ENCODE peak calls at places on chromosomes 16 and 17, in seven cellular contexts. X, J, G, V, Z, Y and U are unnamed samples.

GRCh38 chr16:26464576-26465266 is 602.0 kb upstream of the C16orf82 start:
- DNase-seq in X (no peak), J (no peak), G (peak; percentile 27), V (no peak), Z (no peak), Y (no peak), U (no peak)

GRCh38 chr16:70664325-70665112 is 18.2 kb downstream of the IL34 start:
- DNase-seq in X (no peak), J (no peak), G (no peak), V (no peak), Z (no peak), Y (no peak), U (no peak)

GRCh38 chr17:51000835-51001638 is 119.6 kb downstream of the SPAG9 start:
- DNase-seq in X (peak; percentile 89), J (peak; percentile 78), G (peak; percentile 71), V (peak; percentile 66), Z (peak; percentile 57), Y (peak; percentile 70), U (peak; percentile 5)

GRCh38 chr17:57906910-57907309 is 48.3 kb downstream of the CUEDC1 start:
- DNase-seq in X (peak; percentile 68), J (peak; percentile 48), G (peak; percentile 80), V (no peak), Z (no peak), Y (peak; percentile 81), U (no peak)

GRCh38 chr17:37570527-37571093 is 38.6 kb downstream of the SYNRG start:
- DNase-seq in X (peak; percentile 68), J (peak; percentile 81), G (peak; percentile 87), V (peak; percentile 72), Z (peak; percentile 51), Y (peak; percentile 67), U (peak; percentile 69)

GRCh38 chr17:2337152-2337810 is at the start of gene SGSM2:
- DNase-seq in X (peak; percentile 91), J (peak; percentile 55), G (peak; percentile 38), V (peak; percentile 50), Z (peak; percentile 24), Y (peak; percentile 77), U (peak; percentile 49)

GRCh38 chr17:33642002-33642401 is 348.9 kb upstream of the ASIC2 start:
- DNase-seq in X (peak; percentile 55), J (peak; percentile 11), G (peak; percentile 40), V (no peak), Z (no peak), Y (no peak), U (no peak)

GRCh38 chr17:75110307-75110937 is 653 bp downstream of the ARMC7 start:
- DNase-seq in X (peak; percentile 39), J (peak; percentile 62), G (peak; percentile 50), V (no peak), Z (no peak), Y (peak; percentile 45), U (peak; percentile 57)

GRCh38 chr17:67157732-67158639 is 87.0 kb downstream of the HELZ start:
- DNase-seq in X (peak; percentile 69), J (peak; percentile 71), G (peak; percentile 63), V (peak; percentile 22), Z (no peak), Y (peak; percentile 9), U (no peak)

GRCh38 chr17:83062011-83062817 is 17.2 kb upstream of the METRNL start:
- DNase-seq in X (no peak), J (no peak), G (no peak), V (no peak), Z (no peak), Y (no peak), U (no peak)

GRCh38 chr17:6361733-6362132 is 73.2 kb downstream of the AIPL1 start:
- DNase-seq in X (peak; percentile 73), J (no peak), G (peak; percentile 53), V (no peak), Z (no peak), Y (peak; percentile 40), U (no peak)

GRCh38 chr17:49548051-49548505 is 27.6 kb upstream of the NXPH3 start:
- DNase-seq in X (no peak), J (no peak), G (no peak), V (no peak), Z (no peak), Y (no peak), U (no peak)

GRCh38 chr17:4598776-4599504 is 14.6 kb downstream of the SMTNL2 start:
- DNase-seq in X (no peak), J (no peak), G (no peak), V (no peak), Z (no peak), Y (no peak), U (no peak)

GRCh38 chr17:48594412-48595106 is 980 bp upstream of the HOXB5 start:
- DNase-seq in X (no peak), J (no peak), G (no peak), V (no peak), Z (no peak), Y (no peak), U (no peak)

GRCh38 chr17:35889818-35890773 is 9.9 kb upstream of the CCL5 start:
- DNase-seq in X (no peak), J (peak; percentile 13), G (no peak), V (peak; percentile 62), Z (peak; percentile 56), Y (peak; percentile 11), U (peak; percentile 18)

GRCh38 chr17:48593126-48593829 is at the start of gene HOXB5:
- DNase-seq in X (no peak), J (no peak), G (peak; percentile 55), V (peak; percentile 54), Z (peak; percentile 44), Y (no peak), U (no peak)

GRCh38 chr17:2602597-2603017 is 9.2 kb downstream of the PAFAH1B1 start:
- DNase-seq in X (peak; percentile 35), J (peak; percentile 39), G (peak; percentile 67), V (peak; percentile 36), Z (peak; percentile 22), Y (no peak), U (no peak)

GRCh38 chr16:3652373-3653037 is 2.0 kb upstream of the DNASE1 start:
- DNase-seq in X (no peak), J (no peak), G (no peak), V (no peak), Z (no peak), Y (no peak), U (no peak)

GRCh38 chr17:72642720-72643119 is 449.8 kb downstream of the SLC39A11 start:
- DNase-seq in X (no peak), J (no peak), G (no peak), V (no peak), Z (no peak), Y (no peak), U (no peak)

GRCh38 chr17:6269474-6269873 is 165.4 kb downstream of the AIPL1 start:
- DNase-seq in X (peak; percentile 79), J (peak; percentile 47), G (peak; percentile 62), V (peak; percentile 54), Z (peak; percentile 38), Y (peak; percentile 87), U (no peak)

GRCh38 chr17:19705201-19705600 is 11.2 kb downstream of the SLC47A2 start:
- DNase-seq in X (no peak), J (no peak), G (no peak), V (no peak), Z (no peak), Y (no peak), U (no peak)

GRCh38 chr17:4209611-4210010 is 54.2 kb downstream of the ANKFY1 start:
- DNase-seq in X (no peak), J (no peak), G (no peak), V (no peak), Z (no peak), Y (no peak), U (no peak)

GRCh38 chr16:72715267-72715666 is 332.7 kb downstream of the ZFHX3 start:
- DNase-seq in X (no peak), J (no peak), G (no peak), V (peak; percentile 20), Z (peak; percentile 11), Y (no peak), U (no peak)

GRCh38 chr17:79401704-79402075 is 209.2 kb downstream of the RBFOX3 start:
- DNase-seq in X (no peak), J (no peak), G (no peak), V (no peak), Z (no peak), Y (no peak), U (no peak)
- H3K4me2 ChIP-seq in X (no peak overlapping the region), J (peak overlapping the region; percentile 83), G (peak overlapping the region; percentile 93), V (no peak overlapping the region), Z (no peak overlapping the region), Y (peak overlapping the region; percentile 87), U (no peak overlapping the region)

GRCh38 chr16:87856796-87857228 is 12.5 kb downstream of the SLC7A5 start:
- DNase-seq in X (peak; percentile 53), J (peak; percentile 71), G (no peak), V (no peak), Z (no peak), Y (no peak), U (no peak)
- H3K4me2 ChIP-seq in X (peak overlapping the region; percentile 35), J (peak overlapping the region; percentile 79), G (no peak overlapping the region), V (no peak overlapping the region), Z (peak overlapping the region; percentile 8), Y (no peak overlapping the region), U (no peak overlapping the region)

GRCh38 chr17:27236710-27237315 is 57.1 kb upstream of the WSB1 start:
- DNase-seq in X (peak; percentile 92), J (peak; percentile 78), G (peak; percentile 60), V (peak; percentile 45), Z (peak; percentile 28), Y (peak; percentile 73), U (peak; percentile 68)
- H3K4me2 ChIP-seq in X (no peak overlapping the region), J (peak overlapping the region; percentile 37), G (no peak overlapping the region), V (no peak overlapping the region), Z (no peak overlapping the region), Y (no peak overlapping the region), U (peak overlapping the region; percentile 9)

DNA sequence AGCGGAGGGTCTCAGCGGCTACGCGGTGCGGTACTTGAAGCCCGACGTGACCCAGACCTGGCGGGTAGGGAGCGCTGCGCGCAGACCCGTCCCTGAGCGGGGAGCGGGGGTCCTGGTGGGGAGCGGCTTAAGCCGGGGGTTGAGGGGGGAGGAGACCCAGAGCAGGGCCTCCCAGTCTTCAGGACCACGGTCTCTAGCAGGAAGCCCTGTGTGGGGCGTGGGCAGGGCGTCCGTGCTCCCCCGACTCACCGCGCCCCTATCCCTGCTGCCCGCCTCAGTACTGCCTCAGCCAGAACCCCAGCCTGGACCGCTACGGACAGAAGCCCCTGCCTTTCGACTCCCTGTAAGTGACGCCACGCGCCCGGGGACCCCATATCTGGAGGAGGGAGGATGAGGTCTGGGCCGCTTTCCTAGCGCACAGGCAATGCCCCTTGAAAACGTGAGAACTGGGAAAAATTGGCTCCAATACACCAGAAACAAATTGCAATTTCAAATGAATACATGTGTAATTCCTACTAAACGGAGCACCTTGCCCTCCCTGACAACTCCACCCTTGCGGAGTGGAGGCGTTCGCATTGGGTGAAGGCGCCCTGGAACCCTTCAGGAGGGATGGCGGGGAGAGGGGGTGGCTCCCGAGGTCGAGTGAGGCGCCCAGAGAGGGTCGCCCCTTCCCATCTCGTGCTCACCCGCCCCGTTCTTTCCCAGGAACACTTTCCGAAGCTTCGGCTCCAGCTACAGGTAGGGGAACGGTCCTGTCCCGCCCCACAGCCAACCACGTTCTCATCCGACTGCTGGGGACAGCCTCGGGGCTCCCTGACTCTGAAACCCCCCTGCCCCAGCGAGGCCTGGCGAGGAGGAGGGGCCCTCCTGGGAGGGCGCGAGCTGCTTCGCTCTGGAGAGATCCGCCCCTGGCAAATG is 14.5 kb upstream of the CNGB1 start:
- DNase-seq in X (no peak), J (no peak), G (peak; percentile 30), V (no peak), Z (no peak), Y (peak; percentile 35), U (no peak)
- H3K4me2 ChIP-seq in X (no peak overlapping the region), J (peak overlapping the region; percentile 96), G (peak overlapping the region; percentile 52), V (peak overlapping the region; percentile 51), Z (peak overlapping the region; percentile 88), Y (peak overlapping the region; percentile 93), U (no peak overlapping the region)

GRCh38 chr17:29388937-29389336 is 1.2 kb upstream of the TAOK1 start:
- DNase-seq in X (no peak), J (no peak), G (no peak), V (no peak), Z (no peak), Y (no peak), U (no peak)
- H3K4me2 ChIP-seq in X (no peak overlapping the region), J (peak overlapping the region; percentile 80), G (no peak overlapping the region), V (no peak overlapping the region), Z (no peak overlapping the region), Y (no peak overlapping the region), U (no peak overlapping the region)